ENCODE peak calls at places on chromosomes 12 and 14, in seven cellular contexts. Y is ELR; E is AML-193; B is T-cell; S is HS-5; I is stimulated activated CD8-positive, alpha-beta memory T cell treated with anti-CD3 and anti-CD28 coated beads, Interleukin-12 subunit alpha, Interleukin-12 subunit beta, amount 100 ng/mL, for 4 hours; T is activated CD4-positive, alpha-beta T cell treated with anti-CD3 and anti-CD28 coated beads, Interleukin-2, amount 50 U/mL, for 48 hours. R is an unnamed sample.

GRCh38 chr14:95248422-95248821 is 71.3 kb downstream of the CLMN start:
- DNase-seq in T (no peak), E (no peak), S (no peak), Y (no peak), I (no peak), B (no peak), R (no peak)

GRCh38 chr14:91227183-91227628 is 17.3 kb downstream of the GPR68 start:
- DNase-seq in B (no peak), Y (no peak), T (peak), E (no peak), S (no peak), I (no peak), R (no peak)

GRCh38 chr12:8946733-8947132 is 2.7 kb downstream of the M6PR start:
- DNase-seq in S (no peak), B (no peak), E (no peak), T (no peak), Y (no peak), I (no peak), R (no peak)

GRCh38 chr14:69238883-69239282 is 21.1 kb upstream of the GALNT16 start:
- DNase-seq in I (no peak), T (no peak), Y (no peak), B (no peak), E (no peak), S (no peak), R (no peak)

GRCh38 chr12:79439179-79439825 is 251.5 kb downstream of the PAWR start:
- DNase-seq in B (no peak), Y (no peak), E (no peak), I (no peak), S (no peak), T (no peak), R (no peak)

GRCh38 chr12:12801649-12802048 is 11.5 kb upstream of the DDX47 start:
- DNase-seq in T (no peak), B (no peak), E (no peak), Y (no peak), S (no peak), I (no peak), R (peak)

GRCh38 chr12:29081101-29081500 is 68.0 kb upstream of the FAR2 start:
- DNase-seq in T (no peak), I (no peak), B (no peak), E (no peak), S (no peak), Y (no peak), R (no peak)

GRCh38 chr14:102891556-102891955 is 30.9 kb upstream of the AMN start:
- DNase-seq in I (no peak), E (no peak), Y (peak), B (no peak), S (no peak), T (no peak), R (peak)

GRCh38 chr14:22509036-22509709 is 79.9 kb downstream of the DAD1 start:
- DNase-seq in Y (no peak), T (no peak), B (no peak), S (no peak), I (no peak), E (no peak), R (no peak)

GRCh38 chr12:97941686-97942354 is 479.2 kb downstream of the RMST start:
- DNase-seq in S (no peak), B (no peak), I (no peak), E (no peak), T (no peak), Y (no peak), R (peak)

GRCh38 chr12:112906712-112907414 is at the start of gene OAS1:
- DNase-seq in B (no peak), T (peak), Y (peak), S (no peak), E (peak), I (no peak), R (peak)

GRCh38 chr12:89862511-89863331 is 154.1 kb upstream of the ATP2B1 start:
- DNase-seq in B (peak), I (no peak), E (peak), Y (peak), T (peak), S (no peak), R (no peak)

GRCh38 chr12:68958337-68958736 is 25.4 kb upstream of the CPM start:
- DNase-seq in I (no peak), S (no peak), Y (no peak), E (no peak), B (no peak), T (peak), R (no peak)

R was measured in epithelial cell of esophagus.